ENCODE peak calls at places on chromosomes 7 and 10, in ten cellular contexts. M is amygdala; T is PC-3; V is activated CD8-positive, alpha-beta T cell treated with anti-CD3 and anti-CD28 coated beads for 36 hours; R is GM13976; B is posterior vena cava; U is nephron progenitor cell; D is effector memory CD4-positive, alpha-beta T cell; C is EH; A is omental fat pad. J is an unnamed sample.

GRCh38 chr10:97921581-97922377 is 72.1 kb downstream of the GOLGA7B start:
- DNase-seq in M (no peak), T (no peak), V (no peak), R (no peak), B (no peak), U (no peak), D (no peak), C (no peak), A (no peak), J (no peak)

GRCh38 chr10:23331567-23332290 is 12.9 kb downstream of the C10orf67 start:
- DNase-seq in M (no peak), T (peak), V (no peak), R (no peak), B (no peak), U (no peak), D (no peak), C (peak), A (no peak), J (no peak)

GRCh38 chr7:7251742-7252141 is 69.4 kb downstream of the C1GALT1 start:
- DNase-seq in M (no peak), T (no peak), V (no peak), R (peak), B (no peak), U (no peak), D (no peak), C (no peak), A (no peak), J (no peak)

GRCh38 chr7:74561898-74562613 is 95.5 kb upstream of the GTF2I start:
- DNase-seq in M (no peak), T (peak), V (no peak), R (no peak), B (no peak), U (no peak), D (no peak), C (no peak), A (no peak), J (no peak)

GRCh38 chr10:74145133-74145532 is 5.5 kb downstream of the AP3M1 start:
- DNase-seq in M (no peak), T (peak), V (no peak), R (no peak), B (no peak), U (no peak), D (no peak), C (peak), A (no peak), J (no peak)

GRCh38 chr7:55069271-55069792 is 50.5 kb downstream of the EGFR start:
- DNase-seq in M (no peak), T (no peak), V (no peak), R (no peak), B (no peak), U (no peak), D (no peak), C (peak), A (no peak), J (no peak)

GRCh38 chr7:72919256-72919775 is 5.6 kb upstream of the POM121 start:
- DNase-seq in M (no peak), T (no peak), V (no peak), R (no peak), B (no peak), U (no peak), D (no peak), C (peak), A (no peak), J (no peak)

GRCh38 chr10:6068422-6068821 is 6.3 kb upstream of the IL2RA start:
- DNase-seq in M (no peak), T (no peak), V (peak), R (no peak), B (peak), U (no peak), D (no peak), C (no peak), A (no peak), J (no peak)

GRCh38 chr7:137276194-137276593 is 67.3 kb downstream of the PTN start:
- DNase-seq in M (no peak), T (no peak), V (no peak), R (no peak), B (no peak), U (no peak), D (no peak), C (no peak), A (no peak), J (no peak)

GRCh38 chr7:107047902-107048782 is 3.6 kb downstream of the PRKAR2B start:
- DNase-seq in M (no peak), T (peak), V (no peak), R (no peak), B (no peak), U (no peak), D (no peak), C (peak), A (no peak), J (no peak)

GRCh38 chr7:149016876-149017275 is 11.4 kb downstream of the PDIA4 start:
- DNase-seq in M (no peak), T (no peak), V (no peak), R (no peak), B (no peak), U (no peak), D (no peak), C (no peak), A (no peak), J (no peak)

GRCh38 chr7:158022601-158023000 is 565.0 kb downstream of the PTPRN2 start:
- DNase-seq in M (no peak), T (no peak), V (no peak), R (no peak), B (peak), U (no peak), D (no peak), C (no peak), A (no peak), J (no peak)

GRCh38 chr7:12423355-12423994 is 19.8 kb upstream of the VWDE start:
- DNase-seq in M (no peak), T (peak), V (no peak), R (no peak), B (no peak), U (no peak), D (no peak), C (no peak), A (no peak), J (no peak)

GRCh38 chr7:51357821-51358220 is 41.2 kb upstream of the COBL start:
- DNase-seq in M (no peak), T (no peak), V (no peak), R (no peak), B (no peak), U (no peak), D (no peak), C (no peak), A (no peak), J (no peak)

GRCh38 chr10:113473011-113473410 is 79.8 kb upstream of the HABP2 start:
- DNase-seq in M (no peak), T (no peak), V (no peak), R (no peak), B (no peak), U (no peak), D (no peak), C (no peak), A (no peak), J (no peak)